ENCODE peak calls at places on chromosomes 1 and 21, in seven cellular contexts. R is IMR-90, N is H1, A is neuronal stem cell, H is mesenchymal stem cell, F is H9, Z is trophoblast cell. X is an unnamed sample.
A peak's percentile ranks its signal among the peaks of the same experiment; 100 is the strongest.

GRCh38 chr1:209657918-209658317 is 5.7 kb upstream of the LAMB3 start:
- DNase-seq in A (no peak), H (no peak), Z (no peak), F (no peak), N (no peak), R (no peak), X (no peak)

GRCh38 chr1:79792212-79792575 is 785.7 kb upstream of the ADGRL4 start:
- DNase-seq in N (no peak), Z (no peak), F (no peak), H (peak; percentile 49), R (peak; percentile 85), A (no peak), X (no peak)

GRCh38 chr1:162022626-162023025 is 1.0 kb downstream of the OLFML2B start:
- DNase-seq in Z (no peak), R (no peak), N (no peak), A (no peak), F (no peak), H (no peak), X (no peak)

GRCh38 chr21:44728716-44729115 is 17.3 kb upstream of the TSPEAR start:
- DNase-seq in Z (no peak), H (no peak), A (no peak), R (no peak), N (no peak), F (peak; percentile 16), X (no peak)

GRCh38 chr1:156608036-156608674 is 6.9 kb upstream of the GPATCH4 start:
- DNase-seq in R (peak; percentile 75), F (peak; percentile 76), Z (peak; percentile 79), N (no peak), A (no peak), H (peak; percentile 79), X (peak; percentile 90)

GRCh38 chr21:38171723-38172344 is 85.0 kb upstream of the KCNJ15 start:
- DNase-seq in Z (peak; percentile 90), N (peak; percentile 63), A (peak; percentile 52), H (peak; percentile 84), F (peak; percentile 81), R (peak; percentile 45), X (peak; percentile 97)

GRCh38 chr1:85259866-85260345 is 444 bp upstream of the C1orf52 start:
- DNase-seq in Z (no peak), F (no peak), R (peak; percentile 62), N (no peak), A (no peak), H (no peak), X (no peak)

GRCh38 chr1:6922096-6922931 is 137.1 kb downstream of the CAMTA1 start:
- DNase-seq in A (no peak), N (no peak), H (no peak), Z (no peak), F (no peak), R (peak; percentile 4), X (peak; percentile 6)

GRCh38 chr21:38920631-38921398 is 115.1 kb downstream of the ETS2 start:
- DNase-seq in A (no peak), F (no peak), R (peak; percentile 72), Z (no peak), N (no peak), H (peak; percentile 40), X (no peak)

GRCh38 chr1:24939657-24940193 is 9.6 kb upstream of the RUNX3 start:
- DNase-seq in F (no peak), A (no peak), Z (no peak), N (no peak), R (no peak), H (no peak), X (no peak)

GRCh38 chr1:221576268-221576667 is 165.6 kb downstream of the DUSP10 start:
- DNase-seq in A (no peak), N (no peak), H (peak; percentile 88), F (no peak), R (peak; percentile 96), Z (no peak), X (peak; percentile 14)

GRCh38 chr1:231027136-231027925 is 12.7 kb downstream of the FAM89A start:
- DNase-seq in N (no peak), A (no peak), H (no peak), F (no peak), Z (peak; percentile 87), R (no peak), X (no peak)

GRCh38 chr1:39842726-39843305 is 40.5 kb downstream of the TRIT1 start:
- DNase-seq in F (no peak), A (no peak), R (no peak), N (no peak), H (no peak), Z (no peak), X (no peak)

GRCh38 chr1:2208309-2209239 is 14.0 kb upstream of the FAAP20 start:
- DNase-seq in H (peak; percentile 48), N (no peak), Z (peak; percentile 81), A (no peak), R (peak; percentile 88), F (no peak), X (no peak)

GRCh38 chr1:108597041-108597440 is 37.1 kb downstream of the EEIG2 start:
- DNase-seq in A (no peak), N (no peak), R (no peak), H (no peak), Z (no peak), F (no peak), X (no peak)

GRCh38 chr1:37574834-37575479 is 18.2 kb downstream of the DNALI1 start:
- DNase-seq in Z (no peak), R (peak; percentile 91), A (no peak), H (peak; percentile 98), N (no peak), F (no peak), X (no peak)

GRCh38 chr1:234698624-234699023 is 88.6 kb upstream of the IRF2BP2 start:
- DNase-seq in F (no peak), N (no peak), R (no peak), H (no peak), A (no peak), Z (no peak), X (no peak)

GRCh38 chr1:246020231-246020954 is 486.7 kb downstream of the SMYD3 start:
- DNase-seq in H (no peak), A (no peak), N (no peak), R (no peak), F (no peak), Z (no peak), X (no peak)
- H2BK5ac ChIP-seq in H (no peak overlapping the region), A (no peak overlapping the region), N (no peak overlapping the region), R (no peak overlapping the region), F (no peak overlapping the region), Z (no peak overlapping the region), X (no peak overlapping the region)

DNA sequence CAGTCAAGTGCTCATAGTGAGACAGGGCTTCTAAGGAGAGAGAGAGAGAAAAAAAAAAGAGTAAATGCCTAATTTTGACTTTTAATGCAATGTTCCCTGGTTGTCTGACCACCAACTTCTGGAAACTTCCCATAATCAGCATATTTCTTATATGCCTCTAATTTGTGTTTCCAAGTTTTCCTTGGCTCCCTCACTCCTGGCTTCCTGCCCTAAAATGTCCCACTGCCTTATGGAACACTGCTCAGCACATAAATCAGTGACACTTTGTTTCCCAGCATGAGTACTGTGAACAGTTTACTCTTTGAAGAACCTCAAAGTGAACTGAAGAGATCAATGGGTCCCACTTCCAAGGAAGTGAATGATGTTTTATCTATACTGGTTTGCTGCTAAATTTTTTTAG is 271.3 kb upstream of the PRMT6 start:
- DNase-seq in A (no peak), F (no peak), Z (no peak), R (no peak), N (no peak), H (no peak), X (no peak)
- H2BK5ac ChIP-seq in A (no peak overlapping the region), F (no peak overlapping the region), Z (no peak overlapping the region), R (no peak overlapping the region), N (no peak overlapping the region), H (no peak overlapping the region), X (no peak overlapping the region)

GRCh38 chr1:98172022-98172421 is 251.2 kb upstream of the DPYD start:
- DNase-seq in F (no peak), R (no peak), N (no peak), Z (no peak), H (no peak), A (no peak), X (no peak)
- H2BK5ac ChIP-seq in F (no peak overlapping the region), R (no peak overlapping the region), N (no peak overlapping the region), Z (no peak overlapping the region), H (no peak overlapping the region), A (no peak overlapping the region), X (no peak overlapping the region)

GRCh38 chr1:113041569-113042335 is 31.2 kb upstream of the LRIG2 start:
- DNase-seq in A (no peak), F (no peak), N (no peak), R (no peak), Z (no peak), H (no peak), X (peak; percentile 86)
- H2BK5ac ChIP-seq in A (no peak overlapping the region), F (peak overlapping the region; percentile 9), N (peak overlapping the region; percentile 99), R (no peak overlapping the region), Z (peak overlapping the region; percentile 29), H (no peak overlapping the region), X (peak overlapping the region; percentile 99)

GRCh38 chr1:10217748-10218441 is 7.5 kb downstream of the KIF1B start:
- DNase-seq in F (no peak), R (no peak), H (peak; percentile 62), N (no peak), Z (no peak), A (no peak), X (no peak)
- H2BK5ac ChIP-seq in F (no peak overlapping the region), R (no peak overlapping the region), H (no peak overlapping the region), N (no peak overlapping the region), Z (no peak overlapping the region), A (no peak overlapping the region), X (no peak overlapping the region)

GRCh38 chr1:52659356-52659755 is 26.4 kb downstream of the SHISAL2A start:
- DNase-seq in A (no peak), N (no peak), H (peak; percentile 22), Z (no peak), F (no peak), R (no peak), X (peak; percentile 39)

GRCh38 chr1:52659851-52660596 is 27.1 kb downstream of the SHISAL2A start:
- DNase-seq in N (peak; percentile 53), H (no peak), R (no peak), Z (no peak), A (no peak), F (peak; percentile 49), X (peak; percentile 82)

GRCh38 chr1:52660807-52661206 is 27.8 kb downstream of the SHISAL2A start:
- DNase-seq in A (no peak), F (no peak), Z (no peak), R (no peak), N (no peak), H (no peak), X (no peak)

GRCh38 chr1:52658795-52659194 is 25.8 kb downstream of the SHISAL2A start:
- DNase-seq in R (no peak), F (no peak), H (no peak), N (no peak), Z (peak; percentile 19), A (no peak), X (no peak)

GRCh38 chr1:52657702-52658101 is 24.7 kb downstream of the SHISAL2A start:
- DNase-seq in N (no peak), F (no peak), R (no peak), A (no peak), H (no peak), Z (no peak), X (no peak)
- H2BK5ac ChIP-seq in N (no peak overlapping the region), F (no peak overlapping the region), R (no peak overlapping the region), A (no peak overlapping the region), H (no peak overlapping the region), Z (no peak overlapping the region), X (no peak overlapping the region)

DNA sequence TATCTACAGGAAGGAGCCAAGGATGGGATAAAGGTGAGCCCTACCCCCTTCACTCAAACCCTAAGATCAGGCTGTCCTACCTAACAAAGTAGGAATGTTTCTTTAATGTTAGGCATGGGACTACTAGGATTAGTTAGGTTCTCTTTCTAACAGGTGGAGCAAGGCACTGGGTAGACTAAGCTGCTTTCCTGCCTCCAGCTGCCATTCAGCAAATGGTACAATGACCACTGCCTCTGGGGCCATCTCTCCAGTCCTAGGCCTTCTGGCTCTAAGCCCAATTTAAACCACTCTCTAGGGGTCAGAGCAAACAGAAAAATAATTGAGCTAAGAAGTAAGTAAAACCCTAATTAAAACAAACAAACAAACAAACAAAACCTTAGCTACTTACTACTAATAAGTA is 15.7 kb upstream of the IPO9 start:
- DNase-seq in F (no peak), N (no peak), A (no peak), Z (no peak), H (no peak), R (no peak), X (no peak)
- H2BK5ac ChIP-seq in F (no peak overlapping the region), N (no peak overlapping the region), A (no peak overlapping the region), Z (no peak overlapping the region), H (no peak overlapping the region), R (no peak overlapping the region), X (no peak overlapping the region)

X was measured in mesendoderm.